ENCODE peak calls at places on chromosomes 5 and 9, in ten cellular contexts. D, K, B, H, R, W, J, P, N and Q are unnamed samples.

GRCh38 chr9:87615547-87616148 is 110.3 kb upstream of the CTSL start:
- DNase-seq in D (no peak), K (no peak), B (no peak), H (no peak), R (no peak), W (no peak), J (peak; percentile 57), P (no peak), N (no peak), Q (no peak)

GRCh38 chr9:126673689-126674364 is 60.1 kb downstream of the LMX1B start:
- DNase-seq in D (no peak), K (no peak), B (no peak), H (no peak), R (peak; percentile 70), W (no peak), J (peak; percentile 67), P (no peak), N (no peak), Q (no peak)

GRCh38 chr9:131860430-131860829 is 120.6 kb upstream of the RAPGEF1 start:
- DNase-seq in D (no peak), K (no peak), B (no peak), H (no peak), R (no peak), W (no peak), J (no peak), P (no peak), N (no peak), Q (no peak)

GRCh38 chr9:121427899-121428298 is 57.8 kb upstream of the STOM start:
- DNase-seq in D (no peak), K (no peak), B (no peak), H (no peak), R (no peak), W (no peak), J (no peak), P (no peak), N (no peak), Q (no peak)

GRCh38 chr5:99438619-99439018 is 509.8 kb upstream of the CHD1 start:
- DNase-seq in D (no peak), K (no peak), B (no peak), H (no peak), R (no peak), W (no peak), J (no peak), P (no peak), N (no peak), Q (no peak)

GRCh38 chr9:27572566-27572917 is 739 bp downstream of the C9orf72 start:
- DNase-seq in D (peak; percentile 18), K (peak; percentile 27), B (peak; percentile 34), H (peak; percentile 94), R (no peak), W (no peak), J (peak; percentile 70), P (no peak), N (peak; percentile 3), Q (peak; percentile 81)

GRCh38 chr5:102271759-102272158 is 24.3 kb downstream of the SLCO4C1 start:
- DNase-seq in D (no peak), K (no peak), B (no peak), H (no peak), R (peak; percentile 46), W (no peak), J (no peak), P (no peak), N (no peak), Q (no peak)

GRCh38 chr5:136169218-136169617 is 23.7 kb downstream of the SMIM32 start:
- DNase-seq in D (no peak), K (no peak), B (no peak), H (no peak), R (no peak), W (no peak), J (no peak), P (no peak), N (no peak), Q (no peak)

GRCh38 chr5:154176191-154176590 is 14.3 kb upstream of the GALNT10 start:
- DNase-seq in D (no peak), K (no peak), B (peak; percentile 60), H (no peak), R (no peak), W (no peak), J (no peak), P (no peak), N (no peak), Q (no peak)